ENCODE peak calls at places on chromosomes 2 and 18, in five cellular contexts. One of them, this sample, is unnamed.

GRCh38 chr18:63236417-63236816 is 83.2 kb downstream of the BCL2 start:
- DNase-seq in mesenchymal stem cell: no peak
- DNase-seq in HL-60: peak; percentile 72
- DNase-seq in left ventricle myocardium inferior: peak; percentile 26
- DNase-seq in transverse colon: no peak
- DNase-seq in this sample: no peak

GRCh38 chr2:18047896-18048657 is 169.6 kb downstream of the KCNS3 start:
- DNase-seq in mesenchymal stem cell: peak; percentile 11
- DNase-seq in HL-60: no peak
- DNase-seq in left ventricle myocardium inferior: no peak
- DNase-seq in transverse colon: no peak
- DNase-seq in this sample: peak; percentile 95

GRCh38 chr2:191696001-191696400 is 18.1 kb downstream of the NABP1 start:
- DNase-seq in mesenchymal stem cell: peak; percentile 91
- DNase-seq in HL-60: no peak
- DNase-seq in left ventricle myocardium inferior: peak; percentile 31
- DNase-seq in transverse colon: peak; percentile 17
- DNase-seq in this sample: peak; percentile 54

GRCh38 chr2:17545680-17546613 is 5.5 kb downstream of the VSNL1 start:
- DNase-seq in mesenchymal stem cell: no peak
- DNase-seq in HL-60: no peak
- DNase-seq in left ventricle myocardium inferior: no peak
- DNase-seq in transverse colon: no peak
- DNase-seq in this sample: no peak

GRCh38 chr2:136765256-136765735 is at the start of gene THSD7B:
- DNase-seq in mesenchymal stem cell: no peak
- DNase-seq in HL-60: no peak
- DNase-seq in left ventricle myocardium inferior: no peak
- DNase-seq in transverse colon: no peak
- DNase-seq in this sample: no peak

GRCh38 chr2:215620528-215620927 is 184.7 kb upstream of the FN1 start:
- DNase-seq in mesenchymal stem cell: no peak
- DNase-seq in HL-60: no peak
- DNase-seq in left ventricle myocardium inferior: no peak
- DNase-seq in transverse colon: no peak
- DNase-seq in this sample: no peak

GRCh38 chr2:147913701-147914480 is 69.1 kb downstream of the ACVR2A start:
- DNase-seq in mesenchymal stem cell: peak; percentile 15
- DNase-seq in HL-60: no peak
- DNase-seq in left ventricle myocardium inferior: no peak
- DNase-seq in transverse colon: no peak
- DNase-seq in this sample: no peak

GRCh38 chr2:46942143-46942526 is 26.5 kb upstream of the MCFD2 start:
- DNase-seq in mesenchymal stem cell: peak; percentile 54
- DNase-seq in HL-60: no peak
- DNase-seq in left ventricle myocardium inferior: no peak
- DNase-seq in transverse colon: peak; percentile 75
- DNase-seq in this sample: peak; percentile 35

GRCh38 chr2:128473175-128474013 is 154.7 kb upstream of the HS6ST1 start:
- DNase-seq in mesenchymal stem cell: peak; percentile 50
- DNase-seq in HL-60: peak; percentile 93
- DNase-seq in left ventricle myocardium inferior: no peak
- DNase-seq in transverse colon: peak; percentile 17
- DNase-seq in this sample: no peak

GRCh38 chr2:224793961-224794360 is 77.8 kb upstream of the CCDC195 start:
- DNase-seq in mesenchymal stem cell: no peak
- DNase-seq in HL-60: no peak
- DNase-seq in left ventricle myocardium inferior: no peak
- DNase-seq in transverse colon: no peak
- DNase-seq in this sample: no peak

GRCh38 chr2:205837663-205838062 is 155.4 kb downstream of the NRP2 start:
- DNase-seq in mesenchymal stem cell: no peak
- DNase-seq in HL-60: no peak
- DNase-seq in left ventricle myocardium inferior: no peak
- DNase-seq in transverse colon: no peak
- DNase-seq in this sample: peak; percentile 7

GRCh38 chr18:23690505-23691068 is 1.3 kb downstream of the LAMA3 start:
- DNase-seq in mesenchymal stem cell: no peak
- DNase-seq in HL-60: no peak
- DNase-seq in left ventricle myocardium inferior: no peak
- DNase-seq in transverse colon: no peak
- DNase-seq in this sample: peak; percentile 27

GRCh38 chr2:227607969-227608368 is 6.7 kb downstream of the SCYGR3 start:
- DNase-seq in mesenchymal stem cell: no peak
- DNase-seq in HL-60: no peak
- DNase-seq in left ventricle myocardium inferior: no peak
- DNase-seq in transverse colon: no peak
- DNase-seq in this sample: no peak

GRCh38 chr18:80218341-80219227 is 28.7 kb downstream of the PARD6G start:
- DNase-seq in mesenchymal stem cell: no peak
- DNase-seq in HL-60: no peak
- DNase-seq in left ventricle myocardium inferior: no peak
- DNase-seq in transverse colon: no peak
- DNase-seq in this sample: no peak

GRCh38 chr2:22826658-22827165 is 558.3 kb upstream of the KLHL29 start:
- DNase-seq in mesenchymal stem cell: no peak
- DNase-seq in HL-60: no peak
- DNase-seq in left ventricle myocardium inferior: no peak
- DNase-seq in transverse colon: no peak
- DNase-seq in this sample: no peak

GRCh38 chr2:229370484-229370883 is 99.4 kb upstream of the PID1 start:
- DNase-seq in mesenchymal stem cell: no peak
- DNase-seq in HL-60: no peak
- DNase-seq in left ventricle myocardium inferior: no peak
- DNase-seq in transverse colon: no peak
- DNase-seq in this sample: no peak

GRCh38 chr2:94872676-94873361 is 1.6 kb downstream of the TEKT4 start:
- DNase-seq in mesenchymal stem cell: no peak
- DNase-seq in HL-60: no peak
- DNase-seq in left ventricle myocardium inferior: peak; percentile 7
- DNase-seq in transverse colon: no peak
- DNase-seq in this sample: no peak

GRCh38 chr2:150997066-150997465 is 264.6 kb downstream of the RBM43 start:
- DNase-seq in mesenchymal stem cell: no peak
- DNase-seq in HL-60: no peak
- DNase-seq in left ventricle myocardium inferior: no peak
- DNase-seq in transverse colon: no peak
- DNase-seq in this sample: no peak

GRCh38 chr2:99377879-99378278 is 40.7 kb downstream of the EIF5B start:
- DNase-seq in mesenchymal stem cell: no peak
- DNase-seq in HL-60: no peak
- DNase-seq in left ventricle myocardium inferior: no peak
- DNase-seq in transverse colon: no peak
- DNase-seq in this sample: no peak

GRCh38 chr18:52484977-52485376 is 145.0 kb downstream of the DCC start:
- DNase-seq in mesenchymal stem cell: no peak
- DNase-seq in HL-60: no peak
- DNase-seq in left ventricle myocardium inferior: no peak
- DNase-seq in transverse colon: no peak
- DNase-seq in this sample: peak; percentile 3

GRCh38 chr18:53698907-53699306 is 525.6 kb downstream of the MBD2 start:
- DNase-seq in mesenchymal stem cell: peak; percentile 9
- DNase-seq in HL-60: no peak
- DNase-seq in left ventricle myocardium inferior: no peak
- DNase-seq in transverse colon: peak; percentile 36
- DNase-seq in this sample: peak; percentile 60

GRCh38 chr2:675982-676646 is 1.1 kb downstream of the TMEM18 start:
- DNase-seq in mesenchymal stem cell: peak; percentile 89
- DNase-seq in HL-60: peak; percentile 18
- DNase-seq in left ventricle myocardium inferior: no peak
- DNase-seq in transverse colon: peak; percentile 46
- DNase-seq in this sample: peak; percentile 88

GRCh38 chr2:12674644-12675328 is 42.0 kb upstream of the TRIB2 start:
- DNase-seq in mesenchymal stem cell: no peak
- DNase-seq in HL-60: no peak
- DNase-seq in left ventricle myocardium inferior: no peak
- DNase-seq in transverse colon: no peak
- DNase-seq in this sample: no peak

GRCh38 chr2:12675801-12676200 is 40.9 kb upstream of the TRIB2 start:
- DNase-seq in mesenchymal stem cell: peak; percentile 18
- DNase-seq in HL-60: no peak
- DNase-seq in left ventricle myocardium inferior: no peak
- DNase-seq in transverse colon: no peak
- DNase-seq in this sample: no peak

GRCh38 chr2:12675352-12675795 is 41.4 kb upstream of the TRIB2 start:
- DNase-seq in mesenchymal stem cell: peak; percentile 59
- DNase-seq in HL-60: no peak
- DNase-seq in left ventricle myocardium inferior: no peak
- DNase-seq in transverse colon: no peak
- DNase-seq in this sample: peak; percentile 57

GRCh38 chr2:12676771-12677170 is 40.0 kb upstream of the TRIB2 start:
- DNase-seq in mesenchymal stem cell: no peak
- DNase-seq in HL-60: no peak
- DNase-seq in left ventricle myocardium inferior: no peak
- DNase-seq in transverse colon: no peak
- DNase-seq in this sample: peak; percentile 52

DNA sequence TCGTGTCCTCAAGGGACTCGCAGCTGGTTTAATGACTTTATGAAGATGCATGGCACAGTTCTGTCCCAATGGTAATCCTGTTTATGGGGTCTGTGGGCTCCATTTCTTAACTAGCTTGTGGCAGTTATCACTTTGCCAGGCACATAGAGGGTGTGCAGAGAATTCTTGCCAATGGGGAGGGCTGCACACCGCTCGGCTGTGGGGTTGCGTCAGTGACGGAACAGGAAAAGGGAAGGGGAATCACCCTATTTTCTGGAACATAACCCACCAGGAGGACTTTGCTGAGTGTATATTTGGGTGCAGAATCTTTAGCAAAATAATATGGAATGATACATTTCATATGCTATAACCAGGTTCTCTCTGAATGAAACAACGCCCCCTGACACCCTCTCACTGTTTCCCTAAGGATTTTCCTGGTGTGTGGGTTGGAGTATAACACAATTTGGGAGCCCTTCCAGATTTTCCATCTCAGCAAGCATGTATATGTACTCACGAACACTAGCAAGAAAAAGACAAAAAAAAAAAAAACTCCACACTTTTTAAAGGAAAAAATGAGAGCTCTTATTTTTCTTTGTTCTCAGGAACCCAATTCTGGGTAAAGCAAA is 43.9 kb upstream of the TRIB2 start:
- DNase-seq in mesenchymal stem cell: no peak
- DNase-seq in HL-60: no peak
- DNase-seq in left ventricle myocardium inferior: no peak
- DNase-seq in transverse colon: no peak
- DNase-seq in this sample: no peak
- H3K27me3 ChIP-seq in mesenchymal stem cell: no peaks in the 10 kb centered on the region
- H3K27me3 ChIP-seq in HL-60: no peaks in the 10 kb centered on the region
- H3K27me3 ChIP-seq in left ventricle myocardium inferior: no peaks in the 10 kb centered on the region
- H3K27me3 ChIP-seq in transverse colon: no peaks in the 10 kb centered on the region
- H3K27me3 ChIP-seq in this sample: no peaks in the 10 kb centered on the region

GRCh38 chr2:19364014-19364413 is 5.6 kb upstream of the OSR1 start:
- DNase-seq in mesenchymal stem cell: no peak
- DNase-seq in HL-60: no peak
- DNase-seq in left ventricle myocardium inferior: no peak
- DNase-seq in transverse colon: no peak
- DNase-seq in this sample: no peak
- H3K27me3 ChIP-seq in mesenchymal stem cell: peaks cover 23% of the 10 kb centered on the region
- H3K27me3 ChIP-seq in HL-60: peaks cover 62% of the 10 kb centered on the region
- H3K27me3 ChIP-seq in left ventricle myocardium inferior: peaks cover 36% of the 10 kb centered on the region
- H3K27me3 ChIP-seq in transverse colon: peaks cover 47% of the 10 kb centered on the region
- H3K27me3 ChIP-seq in this sample: no peaks in the 10 kb centered on the region

DNA sequence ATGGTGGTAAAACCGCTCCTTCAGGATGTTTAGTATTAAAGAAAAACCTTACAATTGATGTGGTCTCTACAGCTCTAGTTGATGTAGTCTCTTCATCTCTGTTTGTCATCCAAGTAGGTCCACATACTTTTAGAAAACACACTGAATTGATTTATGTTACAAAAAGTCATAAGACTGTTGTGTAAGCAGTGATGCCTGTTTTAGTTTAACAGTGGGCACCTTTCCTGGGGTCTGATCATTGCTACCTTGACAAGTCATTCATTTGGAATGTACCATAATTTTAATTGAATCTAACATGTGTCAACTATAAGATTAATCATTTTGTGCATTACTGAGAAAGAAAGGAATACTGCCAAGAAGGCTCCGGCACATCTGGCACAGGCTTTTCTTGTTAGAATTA is 34.3 kb downstream of the GIGYF2 start:
- DNase-seq in mesenchymal stem cell: no peak
- DNase-seq in HL-60: no peak
- DNase-seq in left ventricle myocardium inferior: no peak
- DNase-seq in transverse colon: no peak
- DNase-seq in this sample: no peak
- H3K27me3 ChIP-seq in mesenchymal stem cell: no peaks in the 10 kb centered on the region
- H3K27me3 ChIP-seq in HL-60: no peaks in the 10 kb centered on the region
- H3K27me3 ChIP-seq in left ventricle myocardium inferior: no peaks in the 10 kb centered on the region
- H3K27me3 ChIP-seq in transverse colon: no peaks in the 10 kb centered on the region
- H3K27me3 ChIP-seq in this sample: no peaks in the 10 kb centered on the region

GRCh38 chr2:176122266-176122632 is 270 bp upstream of the HOXD9 start:
- DNase-seq in mesenchymal stem cell: no peak
- DNase-seq in HL-60: no peak
- DNase-seq in left ventricle myocardium inferior: no peak
- DNase-seq in transverse colon: no peak
- DNase-seq in this sample: no peak

GRCh38 chr2:176121377-176122111 is 975 bp upstream of the HOXD9 start:
- DNase-seq in mesenchymal stem cell: no peak
- DNase-seq in HL-60: no peak
- DNase-seq in left ventricle myocardium inferior: no peak
- DNase-seq in transverse colon: no peak
- DNase-seq in this sample: no peak

GRCh38 chr2:176123483-176123843 is 944 bp downstream of the HOXD9 start:
- DNase-seq in mesenchymal stem cell: no peak
- DNase-seq in HL-60: no peak
- DNase-seq in left ventricle myocardium inferior: no peak
- DNase-seq in transverse colon: no peak
- DNase-seq in this sample: no peak

GRCh38 chr2:176123847-176124273 is 1.3 kb downstream of the HOXD9 start:
- DNase-seq in mesenchymal stem cell: no peak
- DNase-seq in HL-60: no peak
- DNase-seq in left ventricle myocardium inferior: no peak
- DNase-seq in transverse colon: no peak
- DNase-seq in this sample: no peak

DNA sequence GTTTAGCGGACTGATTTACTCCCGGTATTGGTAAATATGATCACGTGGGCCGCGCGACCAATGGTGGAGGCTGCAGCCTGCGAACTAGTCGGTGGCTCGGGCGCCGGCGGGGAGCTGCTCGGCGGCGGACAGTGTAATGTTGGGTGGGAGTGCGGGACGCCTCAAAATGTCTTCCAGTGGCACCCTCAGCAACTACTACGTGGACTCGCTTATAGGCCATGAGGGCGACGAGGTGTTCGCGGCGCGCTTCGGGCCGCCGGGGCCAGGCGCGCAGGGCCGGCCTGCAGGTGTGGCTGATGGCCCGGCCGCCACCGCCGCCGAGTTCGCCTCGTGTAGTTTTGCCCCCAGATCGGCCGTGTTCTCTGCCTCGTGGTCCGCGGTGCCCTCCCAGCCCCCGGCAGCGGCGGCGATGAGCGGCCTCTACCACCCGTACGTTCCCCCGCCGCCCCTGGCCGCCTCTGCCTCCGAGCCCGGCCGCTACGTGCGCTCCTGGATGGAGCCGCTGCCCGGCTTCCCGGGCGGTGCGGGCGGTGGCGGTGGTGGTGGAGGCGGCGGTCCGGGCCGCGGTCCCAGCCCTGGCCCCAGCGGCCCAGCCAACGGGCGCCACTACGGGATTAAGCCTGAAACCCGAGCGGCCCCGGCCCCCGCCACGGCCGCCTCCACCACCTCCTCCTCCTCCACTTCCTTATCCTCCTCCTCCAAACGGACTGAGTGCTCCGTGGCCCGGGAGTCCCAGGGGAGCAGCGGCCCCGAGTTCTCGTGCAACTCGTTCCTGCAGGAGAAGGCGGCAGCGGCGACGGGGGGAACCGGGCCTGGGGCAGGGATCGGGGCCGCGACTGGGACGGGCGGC is at the start of gene HOXD9:
- DNase-seq in mesenchymal stem cell: no peak
- DNase-seq in HL-60: no peak
- DNase-seq in left ventricle myocardium inferior: no peak
- DNase-seq in transverse colon: peak; percentile 74
- DNase-seq in this sample: no peak
- H3K27me3 ChIP-seq in mesenchymal stem cell: peaks cover 90% of the 10 kb centered on the region
- H3K27me3 ChIP-seq in HL-60: peaks cover 92% of the 10 kb centered on the region
- H3K27me3 ChIP-seq in left ventricle myocardium inferior: peaks cover 99% of the 10 kb centered on the region
- H3K27me3 ChIP-seq in transverse colon: peaks cover 96% of the 10 kb centered on the region
- H3K27me3 ChIP-seq in this sample: no peaks in the 10 kb centered on the region